ENCODE peak calls at places on chromosomes 13 and 19, in five cellular contexts. One of them, this sample, is unnamed.

GRCh38 chr13:66558511-66558910 is 671.6 kb downstream of the PCDH9 start:
- DNase-seq in psoas muscle: no peak
- DNase-seq in amygdala: no peak
- DNase-seq in upper lobe of left lung: no peak
- DNase-seq in stimulated activated CD8-positive, alpha-beta memory T cell treated with anti-CD3 and anti-CD28 coated beads, Interleukin-4, amount 100 ng/mL, for 4 hours: no peak
- DNase-seq in this sample: no peak

GRCh38 chr13:41562083-41562482 is 104.7 kb downstream of the RGCC start:
- DNase-seq in stimulated activated CD8-positive, alpha-beta memory T cell treated with anti-CD3 and anti-CD28 coated beads, Interleukin-4, amount 100 ng/mL, for 4 hours: no peak
- DNase-seq in upper lobe of left lung: no peak
- DNase-seq in psoas muscle: peak
- DNase-seq in amygdala: peak
- DNase-seq in this sample: no peak

GRCh38 chr13:95128045-95128643 is 173.1 kb downstream of the ABCC4 start:
- DNase-seq in stimulated activated CD8-positive, alpha-beta memory T cell treated with anti-CD3 and anti-CD28 coated beads, Interleukin-4, amount 100 ng/mL, for 4 hours: no peak
- DNase-seq in psoas muscle: no peak
- DNase-seq in upper lobe of left lung: no peak
- DNase-seq in amygdala: no peak
- DNase-seq in this sample: no peak

GRCh38 chr13:76067850-76068249 is 431.7 kb downstream of the LMO7 start:
- DNase-seq in amygdala: no peak
- DNase-seq in upper lobe of left lung: no peak
- DNase-seq in stimulated activated CD8-positive, alpha-beta memory T cell treated with anti-CD3 and anti-CD28 coated beads, Interleukin-4, amount 100 ng/mL, for 4 hours: no peak
- DNase-seq in psoas muscle: no peak
- DNase-seq in this sample: no peak

GRCh38 chr13:86757236-86757978 is 913.8 kb upstream of the SLITRK5 start:
- DNase-seq in stimulated activated CD8-positive, alpha-beta memory T cell treated with anti-CD3 and anti-CD28 coated beads, Interleukin-4, amount 100 ng/mL, for 4 hours: no peak
- DNase-seq in amygdala: no peak
- DNase-seq in upper lobe of left lung: no peak
- DNase-seq in psoas muscle: no peak
- DNase-seq in this sample: no peak

GRCh38 chr13:34730966-34731365 is 211.1 kb upstream of the NBEA start:
- DNase-seq in psoas muscle: no peak
- DNase-seq in upper lobe of left lung: no peak
- DNase-seq in amygdala: no peak
- DNase-seq in stimulated activated CD8-positive, alpha-beta memory T cell treated with anti-CD3 and anti-CD28 coated beads, Interleukin-4, amount 100 ng/mL, for 4 hours: no peak
- DNase-seq in this sample: no peak

GRCh38 chr19:56567274-56568120 is at the start of gene ZNF470:
- DNase-seq in stimulated activated CD8-positive, alpha-beta memory T cell treated with anti-CD3 and anti-CD28 coated beads, Interleukin-4, amount 100 ng/mL, for 4 hours: peak
- DNase-seq in psoas muscle: peak
- DNase-seq in amygdala: peak
- DNase-seq in upper lobe of left lung: peak
- DNase-seq in this sample: peak

GRCh38 chr13:77692746-77693448 is 4.6 kb upstream of the SLAIN1 start:
- DNase-seq in psoas muscle: no peak
- DNase-seq in amygdala: no peak
- DNase-seq in upper lobe of left lung: no peak
- DNase-seq in stimulated activated CD8-positive, alpha-beta memory T cell treated with anti-CD3 and anti-CD28 coated beads, Interleukin-4, amount 100 ng/mL, for 4 hours: no peak
- DNase-seq in this sample: no peak

GRCh38 chr13:99376132-99376531 is 68.9 kb upstream of the GPR183 start:
- DNase-seq in upper lobe of left lung: peak
- DNase-seq in psoas muscle: no peak
- DNase-seq in amygdala: no peak
- DNase-seq in stimulated activated CD8-positive, alpha-beta memory T cell treated with anti-CD3 and anti-CD28 coated beads, Interleukin-4, amount 100 ng/mL, for 4 hours: no peak
- DNase-seq in this sample: no peak

GRCh38 chr13:51803018-51803417 is 945 bp downstream of the DHRS12 start:
- DNase-seq in amygdala: no peak
- DNase-seq in psoas muscle: no peak
- DNase-seq in upper lobe of left lung: no peak
- DNase-seq in stimulated activated CD8-positive, alpha-beta memory T cell treated with anti-CD3 and anti-CD28 coated beads, Interleukin-4, amount 100 ng/mL, for 4 hours: no peak
- DNase-seq in this sample: no peak

GRCh38 chr13:61277088-61277487 is 138.6 kb downstream of the PCDH20 start:
- DNase-seq in upper lobe of left lung: no peak
- DNase-seq in stimulated activated CD8-positive, alpha-beta memory T cell treated with anti-CD3 and anti-CD28 coated beads, Interleukin-4, amount 100 ng/mL, for 4 hours: no peak
- DNase-seq in amygdala: no peak
- DNase-seq in psoas muscle: no peak
- DNase-seq in this sample: no peak

GRCh38 chr19:9406798-9407352 is 28.5 kb downstream of the ZNF266 start:
- DNase-seq in amygdala: no peak
- DNase-seq in upper lobe of left lung: peak
- DNase-seq in psoas muscle: peak
- DNase-seq in stimulated activated CD8-positive, alpha-beta memory T cell treated with anti-CD3 and anti-CD28 coated beads, Interleukin-4, amount 100 ng/mL, for 4 hours: peak
- DNase-seq in this sample: peak

GRCh38 chr19:46725036-46725820 is 8.3 kb upstream of the PRKD2 start:
- DNase-seq in amygdala: no peak
- DNase-seq in stimulated activated CD8-positive, alpha-beta memory T cell treated with anti-CD3 and anti-CD28 coated beads, Interleukin-4, amount 100 ng/mL, for 4 hours: no peak
- DNase-seq in psoas muscle: no peak
- DNase-seq in upper lobe of left lung: no peak
- DNase-seq in this sample: no peak